ENCODE peak calls at places on chromosomes 12 and 14, in four cellular contexts. One of them, this sample, is unnamed.

GRCh38 chr12:27521066-27521465 is 2.9 kb upstream of the PPFIBP1 start:
- DNase-seq in Daoy: peak; percentile 30
- DNase-seq in type B pancreatic cell: no peak
- DNase-seq in HTR-8/SVneo: peak; percentile 32
- DNase-seq in this sample: peak; percentile 69

GRCh38 chr12:71652656-71653055 is 11.0 kb downstream of the ZFC3H1 start:
- DNase-seq in HTR-8/SVneo: no peak
- DNase-seq in type B pancreatic cell: no peak
- DNase-seq in Daoy: no peak
- DNase-seq in this sample: no peak

GRCh38 chr12:100974747-100975146 is 180.2 kb downstream of the ANO4 start:
- DNase-seq in type B pancreatic cell: no peak
- DNase-seq in Daoy: no peak
- DNase-seq in HTR-8/SVneo: no peak
- DNase-seq in this sample: no peak

GRCh38 chr12:39420043-39420442 is 22.9 kb downstream of the KIF21A start:
- DNase-seq in type B pancreatic cell: no peak
- DNase-seq in Daoy: no peak
- DNase-seq in HTR-8/SVneo: no peak
- DNase-seq in this sample: no peak

GRCh38 chr12:119780786-119781434 is 96.2 kb downstream of the CIT start:
- DNase-seq in HTR-8/SVneo: peak; percentile 52
- DNase-seq in type B pancreatic cell: no peak
- DNase-seq in Daoy: peak; percentile 38
- DNase-seq in this sample: peak; percentile 34

GRCh38 chr12:124456652-124457152 is 110.7 kb downstream of the NCOR2 start:
- DNase-seq in type B pancreatic cell: no peak
- DNase-seq in HTR-8/SVneo: no peak
- DNase-seq in Daoy: no peak
- DNase-seq in this sample: no peak

GRCh38 chr12:132243596-132244289 is 85.6 kb downstream of the GALNT9 start:
- DNase-seq in Daoy: no peak
- DNase-seq in type B pancreatic cell: no peak
- DNase-seq in HTR-8/SVneo: no peak
- DNase-seq in this sample: no peak

GRCh38 chr14:30142216-30142615 is 214.6 kb upstream of the PRKD1 start:
- DNase-seq in Daoy: no peak
- DNase-seq in type B pancreatic cell: no peak
- DNase-seq in HTR-8/SVneo: no peak
- DNase-seq in this sample: no peak

GRCh38 chr14:75877292-75877691 is 104.5 kb downstream of the TGFB3 start:
- DNase-seq in Daoy: peak; percentile 89
- DNase-seq in HTR-8/SVneo: no peak
- DNase-seq in type B pancreatic cell: no peak
- DNase-seq in this sample: peak; percentile 89

GRCh38 chr14:45135181-45135580 is 549 bp upstream of the FANCM start:
- DNase-seq in Daoy: peak; percentile 5
- DNase-seq in HTR-8/SVneo: no peak
- DNase-seq in type B pancreatic cell: no peak
- DNase-seq in this sample: peak; percentile 2

GRCh38 chr14:91519239-91520036 is 9.3 kb upstream of the PPP4R3A start:
- DNase-seq in type B pancreatic cell: no peak
- DNase-seq in Daoy: no peak
- DNase-seq in HTR-8/SVneo: no peak
- DNase-seq in this sample: no peak

GRCh38 chr14:32350020-32350419 is 20.9 kb downstream of the AKAP6 start:
- DNase-seq in Daoy: no peak
- DNase-seq in HTR-8/SVneo: no peak
- DNase-seq in type B pancreatic cell: no peak
- DNase-seq in this sample: no peak

GRCh38 chr12:124441443-124442190 is 125.8 kb downstream of the NCOR2 start:
- DNase-seq in HTR-8/SVneo: peak; percentile 95
- DNase-seq in Daoy: peak; percentile 95
- DNase-seq in type B pancreatic cell: no peak
- DNase-seq in this sample: peak; percentile 96

GRCh38 chr12:12561305-12562015 is 1.2 kb downstream of the DUSP16 start:
- DNase-seq in HTR-8/SVneo: no peak
- DNase-seq in type B pancreatic cell: peak; percentile 72
- DNase-seq in Daoy: peak; percentile 28
- DNase-seq in this sample: peak; percentile 47

GRCh38 chr14:73168274-73168673 is 32.0 kb downstream of the PSEN1 start:
- DNase-seq in HTR-8/SVneo: no peak
- DNase-seq in Daoy: no peak
- DNase-seq in type B pancreatic cell: no peak
- DNase-seq in this sample: no peak

GRCh38 chr12:131755305-131756113 is 44.6 kb downstream of the SFSWAP start:
- DNase-seq in Daoy: peak; percentile 33
- DNase-seq in HTR-8/SVneo: no peak
- DNase-seq in type B pancreatic cell: no peak
- DNase-seq in this sample: no peak

GRCh38 chr14:32761381-32761968 is 177.2 kb upstream of the NPAS3 start:
- DNase-seq in type B pancreatic cell: no peak
- DNase-seq in Daoy: peak; percentile 47
- DNase-seq in HTR-8/SVneo: no peak
- DNase-seq in this sample: peak; percentile 1

GRCh38 chr12:99339663-99340062 is 307.9 kb upstream of the GARIN6 start:
- DNase-seq in HTR-8/SVneo: no peak
- DNase-seq in type B pancreatic cell: no peak
- DNase-seq in Daoy: no peak
- DNase-seq in this sample: no peak

GRCh38 chr14:92584856-92585255 is 71.3 kb downstream of the RIN3 start:
- DNase-seq in Daoy: peak; percentile 15
- DNase-seq in type B pancreatic cell: no peak
- DNase-seq in HTR-8/SVneo: no peak
- DNase-seq in this sample: peak; percentile 25

GRCh38 chr14:65045011-65045410 is 57.3 kb downstream of the MAX start:
- DNase-seq in HTR-8/SVneo: no peak
- DNase-seq in type B pancreatic cell: no peak
- DNase-seq in Daoy: no peak
- DNase-seq in this sample: no peak

GRCh38 chr12:54629925-54630324 is 4.8 kb downstream of the LACRT start:
- DNase-seq in Daoy: no peak
- DNase-seq in HTR-8/SVneo: no peak
- DNase-seq in type B pancreatic cell: no peak
- DNase-seq in this sample: no peak

GRCh38 chr14:50360851-50361250 is 35.8 kb downstream of the CDKL1 start:
- DNase-seq in type B pancreatic cell: no peak
- DNase-seq in Daoy: no peak
- DNase-seq in HTR-8/SVneo: no peak
- DNase-seq in this sample: no peak

GRCh38 chr12:115758886-115759620 is 518.4 kb downstream of the MED13L start:
- DNase-seq in HTR-8/SVneo: no peak
- DNase-seq in type B pancreatic cell: no peak
- DNase-seq in Daoy: peak; percentile 13
- DNase-seq in this sample: no peak